ENCODE peak calls at places on chromosomes 16 and 17, in ten cellular contexts. E is cardiac fibroblast, T is prostate gland, B is MM.1S, D is HCT116, S is astrocyte of the spinal cord, L is heart right ventricle, F is retinal pigment epithelial cell, N is left ventricle myocardium inferior, O is AG04450. H is an unnamed sample.

GRCh38 chr17:79861371-79862216 is 22.4 kb upstream of the CBX4 start:
- DNase-seq in O (no peak), E (peak), B (no peak), D (no peak), T (no peak), F (no peak), L (no peak), N (no peak), S (no peak), H (no peak)

GRCh38 chr17:16398270-16399267 is 16.8 kb upstream of the TRPV2 start:
- DNase-seq in F (no peak), T (no peak), N (no peak), D (no peak), S (no peak), B (no peak), E (no peak), O (no peak), L (no peak), H (no peak)

GRCh38 chr17:10699861-10700260 is 2.5 kb downstream of the ADPRM start:
- DNase-seq in N (no peak), L (no peak), D (no peak), S (no peak), T (no peak), B (no peak), E (peak), F (no peak), O (no peak), H (no peak)

GRCh38 chr17:28956112-28956511 is 4.8 kb upstream of the PHF12 start:
- DNase-seq in N (no peak), D (no peak), L (no peak), T (no peak), O (no peak), E (no peak), B (no peak), S (no peak), F (no peak), H (no peak)

GRCh38 chr16:49012961-49013726 is 268.5 kb downstream of the CBLN1 start:
- DNase-seq in B (no peak), E (no peak), O (no peak), N (peak), S (no peak), D (no peak), T (no peak), F (no peak), L (peak), H (no peak)

GRCh38 chr17:38417210-38417951 is 10.9 kb upstream of the ARHGAP23 start:
- DNase-seq in F (no peak), N (no peak), T (no peak), L (no peak), O (no peak), D (no peak), E (no peak), S (no peak), B (no peak), H (no peak)

GRCh38 chr17:38464723-38465419 is 36.6 kb downstream of the ARHGAP23 start:
- DNase-seq in L (peak), T (peak), N (peak), S (peak), E (peak), D (peak), B (no peak), O (peak), F (peak), H (no peak)

GRCh38 chr16:29877266-29877961 is 14.4 kb upstream of the CDIPT start:
- DNase-seq in D (peak), S (no peak), E (peak), N (no peak), B (peak), F (no peak), L (no peak), O (no peak), T (no peak), H (no peak)

GRCh38 chr17:60845012-60845411 is 167.4 kb downstream of the BCAS3 start:
- DNase-seq in S (no peak), B (no peak), N (no peak), T (no peak), D (no peak), F (no peak), L (no peak), E (no peak), O (no peak), H (no peak)

GRCh38 chr17:45818041-45818440 is 26.6 kb upstream of the SPPL2C start:
- DNase-seq in E (no peak), N (no peak), F (no peak), T (no peak), B (no peak), O (no peak), L (no peak), D (no peak), S (no peak), H (no peak)

GRCh38 chr16:88804173-88804551 is 573 bp downstream of the CDT1 start:
- DNase-seq in O (no peak), D (no peak), T (no peak), S (no peak), L (no peak), F (no peak), B (no peak), N (no peak), E (no peak), H (no peak)

GRCh38 chr17:18950944-18951905 is 740 bp upstream of the SLC5A10 start:
- DNase-seq in D (no peak), L (no peak), S (no peak), E (no peak), O (no peak), F (no peak), B (no peak), T (no peak), N (peak), H (peak)

GRCh38 chr16:5008311-5008731 is 25.4 kb downstream of the NAGPA start:
- DNase-seq in F (no peak), B (no peak), D (no peak), L (no peak), S (no peak), E (no peak), O (no peak), N (no peak), T (no peak), H (no peak)

GRCh38 chr17:45431531-45432404 is 902 bp downstream of the ARHGAP27 start:
- DNase-seq in O (no peak), B (peak), D (peak), N (peak), E (peak), F (no peak), T (peak), S (no peak), L (peak), H (no peak)

GRCh38 chr17:15273141-15273793 is 8.1 kb upstream of the PMP22 start:
- DNase-seq in E (peak), F (no peak), B (no peak), N (no peak), L (no peak), T (no peak), S (peak), D (no peak), O (peak), H (no peak)

GRCh38 chr17:50426814-50427787 is 1.1 kb downstream of the ACSF2 start:
- DNase-seq in F (no peak), S (peak), B (peak), O (no peak), D (peak), N (peak), L (no peak), E (peak), T (peak), H (no peak)

GRCh38 chr16:16148755-16149154 is 74.5 kb downstream of the ABCC6 start:
- DNase-seq in N (no peak), S (no peak), E (peak), D (no peak), L (no peak), B (no peak), F (no peak), O (no peak), T (no peak), H (peak)

GRCh38 chr17:43366809-43367587 is 31.8 kb upstream of the ARL4D start:
- DNase-seq in B (no peak), F (peak), N (no peak), D (no peak), L (no peak), E (peak), O (no peak), S (no peak), T (no peak), H (no peak)

GRCh38 chr16:74625500-74626350 is 18.8 kb upstream of the GLG1 start:
- DNase-seq in O (no peak), E (no peak), B (no peak), N (no peak), L (no peak), T (no peak), D (no peak), S (no peak), F (no peak), H (peak)

GRCh38 chr17:32881054-32881453 is 4.1 kb upstream of the MYO1D start:
- DNase-seq in N (no peak), D (no peak), B (no peak), S (no peak), E (no peak), T (no peak), O (no peak), F (no peak), L (no peak), H (no peak)

GRCh38 chr17:79006001-79006400 is 3.6 kb downstream of the CANT1 start:
- DNase-seq in B (no peak), N (no peak), T (no peak), E (no peak), F (no peak), S (no peak), D (no peak), L (no peak), O (no peak), H (no peak)

GRCh38 chr17:885971-886571 is 93.5 kb downstream of the NXN start:
- DNase-seq in D (no peak), L (peak), O (no peak), F (no peak), S (no peak), E (no peak), T (peak), B (no peak), N (peak), H (no peak)

GRCh38 chr16:82741073-82741615 is 114.4 kb downstream of the CDH13 start:
- DNase-seq in F (no peak), B (no peak), E (no peak), S (peak), O (no peak), D (no peak), L (no peak), T (no peak), N (no peak), H (no peak)

GRCh38 chr16:48053346-48053745 is 102.4 kb downstream of the ABCC12 start:
- DNase-seq in B (no peak), T (no peak), E (peak), D (no peak), L (peak), N (no peak), S (peak), F (peak), O (peak), H (peak)

GRCh38 chr17:5943232-5943631 is 126.9 kb upstream of the WSCD1 start:
- DNase-seq in B (no peak), D (no peak), O (no peak), S (no peak), N (no peak), E (no peak), F (no peak), L (no peak), T (no peak), H (no peak)

DNA sequence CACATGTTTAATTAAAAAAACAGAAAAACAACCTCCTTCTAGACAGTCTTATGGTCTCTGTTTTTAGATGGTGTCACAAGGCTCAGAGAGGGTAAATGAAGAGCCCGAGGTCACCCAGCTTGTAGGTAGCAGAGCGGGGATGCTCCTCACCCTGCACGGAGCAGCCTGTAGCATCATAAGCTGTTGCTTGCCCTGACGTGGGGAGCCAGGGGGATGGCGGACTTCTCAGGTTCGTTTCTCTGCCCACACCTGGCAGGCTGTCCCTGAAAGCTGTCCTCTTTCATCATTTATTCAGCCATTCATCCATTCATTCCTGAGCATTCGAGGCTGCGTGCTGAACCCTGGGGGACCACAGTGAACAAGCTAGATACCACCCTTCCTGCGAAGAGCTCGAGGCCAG is 75.7 kb upstream of the KSR1 start:
- DNase-seq in O (no peak), D (no peak), E (no peak), L (no peak), T (no peak), N (no peak), S (no peak), B (no peak), F (no peak), H (no peak)
- H3K4me3 ChIP-seq in O (peak), D (peak), E (peak), L (peak), T (peak), N (peak), S (peak), B (no peak), F (peak), H (peak)

GRCh38 chr16:68917541-68917940 is 74.2 kb downstream of the TANGO6 start:
- DNase-seq in N (no peak), L (no peak), F (no peak), D (no peak), B (no peak), T (no peak), E (no peak), O (no peak), S (no peak), H (no peak)
- TF ChIP-seq CTCF in N (no peak), L (no peak), F (no peak), D (no peak), B (no peak), T (no peak), E (no peak), O (no peak), S (no peak), H (no peak)

GRCh38 chr17:58412910-58413630 is 4.3 kb downstream of the RNF43 start:
- DNase-seq in D (no peak), O (no peak), N (no peak), T (no peak), L (no peak), B (no peak), E (no peak), S (no peak), F (no peak), H (no peak)
- H3K4me3 ChIP-seq in D (peak), O (no peak), N (peak), T (peak), L (no peak), B (no peak), E (no peak), S (no peak), F (no peak), H (peak)

GRCh38 chr16:46607529-46607928 is 13.7 kb downstream of the SHCBP1 start:
- DNase-seq in L (no peak), N (no peak), T (no peak), E (peak), O (peak), F (peak), D (peak), B (peak), S (peak), H (peak)
- TF ChIP-seq CTCF in L (peak), N (peak), T (peak), E (peak), O (peak), F (peak), D (peak), B (peak), S (peak), H (peak)

DNA sequence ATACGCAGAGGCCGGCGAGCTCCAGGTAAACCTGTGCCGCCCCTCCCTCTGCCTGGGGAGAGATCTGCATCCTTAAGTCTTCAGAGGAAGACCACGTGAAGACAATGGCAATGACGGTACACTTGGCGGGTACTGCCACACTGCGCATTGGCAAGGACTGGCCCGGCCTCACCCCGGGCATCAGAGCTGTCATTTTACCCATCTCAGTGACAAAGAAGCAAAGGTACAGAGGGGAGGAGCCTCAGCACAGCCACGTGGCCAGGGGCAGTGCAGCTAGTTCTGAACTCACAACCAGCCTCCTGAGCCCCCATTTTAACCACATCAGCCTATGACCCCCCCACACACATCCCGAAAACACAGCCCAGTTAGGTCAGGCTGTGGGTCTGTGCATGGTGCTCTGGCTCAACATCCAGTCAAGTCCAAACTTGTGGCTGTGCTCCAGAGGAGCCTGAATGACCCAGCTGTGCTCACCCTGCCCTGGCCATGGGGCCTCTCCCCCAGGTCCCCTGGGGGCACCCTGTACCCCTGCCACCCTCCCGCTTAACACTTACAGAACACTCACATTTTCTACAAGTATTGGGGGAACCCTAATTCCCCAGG is 80.6 kb downstream of the C16orf95 start:
- DNase-seq in F (no peak), S (no peak), O (no peak), N (no peak), B (no peak), T (no peak), E (no peak), L (no peak), D (no peak), H (no peak)
- H3K4me3 ChIP-seq in F (no peak), S (no peak), O (no peak), N (no peak), B (no peak), T (no peak), E (no peak), L (no peak), D (no peak), H (no peak)

GRCh38 chr17:31479009-31479408 is 87.5 kb downstream of the RAB11FIP4 start:
- DNase-seq in L (no peak), D (no peak), T (no peak), B (no peak), N (no peak), O (no peak), S (no peak), E (no peak), F (no peak), H (no peak)
- TF ChIP-seq CTCF in L (no peak), D (no peak), T (no peak), B (no peak), N (no peak), O (no peak), S (no peak), E (no peak), F (no peak), H (no peak)

GRCh38 chr16:69328854-69329316 is 1.5 kb downstream of the PDF start:
- DNase-seq in T (no peak), L (no peak), O (no peak), N (no peak), D (no peak), B (no peak), F (no peak), S (peak), E (no peak), H (no peak)
- H3K4me3 ChIP-seq in T (peak), L (no peak), O (peak), N (peak), D (peak), B (peak), F (peak), S (peak), E (peak), H (peak)

GRCh38 chr16:50326835-50327465 is 41.8 kb downstream of the BRD7 start:
- DNase-seq in B (peak), S (peak), T (no peak), L (no peak), D (peak), F (no peak), O (no peak), N (no peak), E (peak), H (no peak)
- TF ChIP-seq CTCF in B (peak), S (peak), T (peak), L (peak), D (peak), F (peak), O (peak), N (peak), E (peak), H (peak)

H was measured in epithelial cell of proximal tubule.